ENCODE peak calls at places on chromosomes 3 and 15, in six cellular contexts. E is foreskin fibroblast, P is heart right ventricle, C is epithelial cell of esophagus, A is fibroblast of lung, N is ovary. Q is an unnamed sample.

GRCh38 chr3:107999215-107999775 is 91.5 kb downstream of the CD47 start:
- DNase-seq in E (peak), P (no peak), C (peak), A (no peak), N (no peak), Q (no peak)

GRCh38 chr3:128427175-128427857 is 39.4 kb downstream of the DNAJB8 start:
- DNase-seq in E (no peak), P (no peak), C (no peak), A (no peak), N (peak), Q (no peak)

GRCh38 chr3:124032351-124032880 is 40.5 kb upstream of the ROPN1 start:
- DNase-seq in E (peak), P (peak), C (no peak), A (peak), N (peak), Q (no peak)

GRCh38 chr3:33134026-33134625 is 20.3 kb downstream of the CRTAP start:
- DNase-seq in E (peak), P (no peak), C (peak), A (no peak), N (no peak), Q (no peak)

GRCh38 chr3:191324936-191325335 is 4.3 kb upstream of the CCDC50 start:
- DNase-seq in E (no peak), P (no peak), C (peak), A (peak), N (no peak), Q (no peak)

GRCh38 chr3:11195201-11195600 is 40.9 kb downstream of the HRH1 start:
- DNase-seq in E (no peak), P (no peak), C (no peak), A (peak), N (no peak), Q (no peak)

GRCh38 chr3:44045476-44046275 is 196.0 kb upstream of the TOPAZ1 start:
- DNase-seq in E (no peak), P (no peak), C (no peak), A (no peak), N (no peak), Q (no peak)

GRCh38 chr3:172561894-172562664 is 38.8 kb upstream of the TNFSF10 start:
- DNase-seq in E (no peak), P (no peak), C (peak), A (no peak), N (no peak), Q (peak)

GRCh38 chr3:15300318-15301078 is 31.9 kb downstream of the SH3BP5 start:
- DNase-seq in E (peak), P (no peak), C (peak), A (peak), N (no peak), Q (peak)

GRCh38 chr3:158777171-158777873 is 24.5 kb upstream of the MFSD1 start:
- DNase-seq in E (no peak), P (no peak), C (no peak), A (no peak), N (no peak), Q (no peak)
- H3K4me3 ChIP-seq in E (no peak), P (no peak), C (no peak), A (no peak), N (no peak), Q (no peak)

GRCh38 chr15:84604804-84605203 is 4.0 kb downstream of the ZSCAN2 start:
- DNase-seq in E (no peak), P (no peak), C (no peak), A (no peak), N (no peak), Q (no peak)

GRCh38 chr15:84603630-84604379 is 3.0 kb downstream of the ZSCAN2 start:
- DNase-seq in E (no peak), P (no peak), C (no peak), A (no peak), N (no peak), Q (no peak)

GRCh38 chr15:84608707-84609284 is 8.0 kb downstream of the ZSCAN2 start:
- DNase-seq in E (no peak), P (no peak), C (no peak), A (no peak), N (no peak), Q (no peak)

GRCh38 chr15:84606653-84607120 is 5.9 kb downstream of the ZSCAN2 start:
- DNase-seq in E (no peak), P (no peak), C (no peak), A (no peak), N (no peak), Q (no peak)

GRCh38 chr15:84605225-84605882 is 4.5 kb downstream of the ZSCAN2 start:
- DNase-seq in E (no peak), P (no peak), C (no peak), A (no peak), N (no peak), Q (no peak)
- H3K4me3 ChIP-seq in E (no peak), P (no peak), C (no peak), A (no peak), N (no peak), Q (no peak)

GRCh38 chr3:42157915-42158538 is 66.9 kb downstream of the TRAK1 start:
- DNase-seq in E (no peak), P (no peak), C (peak), A (no peak), N (no peak), Q (no peak)
- H3K4me3 ChIP-seq in E (no peak), P (no peak), C (no peak), A (no peak), N (no peak), Q (no peak)

GRCh38 chr15:84750583-84751092 is 2.2 kb downstream of the ZNF592 start:
- DNase-seq in E (no peak), P (no peak), C (no peak), A (no peak), N (no peak), Q (no peak)
- H3K4me3 ChIP-seq in E (peak), P (no peak), C (no peak), A (peak), N (no peak), Q (peak)